ENCODE peak calls at places on chromosome 2, in six cellular contexts. N is mesendoderm, T is WERI-Rb-1, L is H1, A is cardiac muscle cell, D is tibial artery. J is an unnamed sample.

GRCh38 chr2:222993920-222994650 is 57.9 kb upstream of the KCNE4 start:
- DNase-seq in D (peak; percentile 96), T (no peak), L (no peak), A (peak; percentile 97), N (peak; percentile 79), J (peak; percentile 82)

GRCh38 chr2:134029478-134029877 is 224.4 kb upstream of the MGAT5 start:
- DNase-seq in L (no peak), D (no peak), N (no peak), T (no peak), A (no peak), J (no peak)

GRCh38 chr2:9552491-9553178 is 3.0 kb downstream of the ADAM17 start:
- DNase-seq in D (no peak), T (no peak), A (peak; percentile 89), N (no peak), L (no peak), J (no peak)

GRCh38 chr2:239293450-239294430 is 107.1 kb downstream of the HDAC4 start:
- DNase-seq in N (no peak), D (peak; percentile 39), L (no peak), A (no peak), T (no peak), J (no peak)

GRCh38 chr2:68931799-68932198 is 20.9 kb downstream of the GKN2 start:
- DNase-seq in A (peak; percentile 80), T (no peak), L (no peak), D (no peak), N (no peak), J (no peak)

GRCh38 chr2:35857541-35857940 is 498.0 kb upstream of the CRIM1 start:
- DNase-seq in N (no peak), A (no peak), L (no peak), D (no peak), T (no peak), J (no peak)

GRCh38 chr2:186912979-186913378 is 64.0 kb upstream of the ZSWIM2 start:
- DNase-seq in A (no peak), N (no peak), D (no peak), L (no peak), T (no peak), J (no peak)

GRCh38 chr2:122322815-122323214 is 567.4 kb downstream of the TSN start:
- DNase-seq in L (no peak), D (no peak), N (peak; percentile 18), A (no peak), T (peak; percentile 74), J (no peak)

GRCh38 chr2:148375214-148375613 is 269.3 kb upstream of the EPC2 start:
- DNase-seq in N (no peak), T (no peak), L (no peak), A (peak; percentile 39), D (no peak), J (no peak)

GRCh38 chr2:32768387-32769174 is 140.7 kb downstream of the TTC27 start:
- DNase-seq in D (no peak), T (no peak), N (no peak), L (no peak), A (peak; percentile 82), J (no peak)

GRCh38 chr2:22253171-22253570 is 1129.4 kb downstream of the TDRD15 start:
- DNase-seq in N (peak; percentile 56), A (no peak), L (no peak), D (no peak), T (no peak), J (no peak)

GRCh38 chr2:219041252-219041651 is at the start of gene CFAP65:
- DNase-seq in N (peak; percentile 82), L (no peak), D (peak; percentile 39), A (peak; percentile 74), T (peak; percentile 61), J (no peak)

GRCh38 chr2:201916565-201916964 is 110.2 kb downstream of the CDK15 start:
- DNase-seq in D (no peak), T (no peak), A (no peak), L (no peak), N (no peak), J (no peak)

GRCh38 chr2:98761267-98761781 is 30.4 kb upstream of the MGAT4A start:
- DNase-seq in T (no peak), L (no peak), N (no peak), D (no peak), A (no peak), J (no peak)

GRCh38 chr2:218756599-218757377 is 25.2 kb upstream of the CYP27A1 start:
- DNase-seq in T (no peak), L (no peak), D (no peak), A (no peak), N (peak; percentile 40), J (no peak)

GRCh38 chr2:170812716-170813585 is 3.7 kb upstream of the GAD1 start:
- DNase-seq in T (peak; percentile 40), N (peak; percentile 95), A (peak; percentile 95), L (no peak), D (no peak), J (no peak)

GRCh38 chr2:64399521-64399920 is 54.4 kb upstream of the LGALSL start:
- DNase-seq in N (no peak), T (no peak), L (no peak), A (no peak), D (no peak), J (no peak)

GRCh38 chr2:10794891-10795290 is 17.7 kb downstream of the PDIA6 start:
- DNase-seq in N (no peak), T (no peak), L (no peak), A (no peak), D (no peak), J (no peak)
- H3K36me3 ChIP-seq in N (peaks cover 20% of the 10 kb centered on the region), T (peaks cover 90% of the 10 kb centered on the region), L (peaks cover 18% of the 10 kb centered on the region), A (peaks cover 37% of the 10 kb centered on the region), D (peaks cover 59% of the 10 kb centered on the region), J (peaks cover 82% of the 10 kb centered on the region)

GRCh38 chr2:191385416-191386160 is 140.4 kb downstream of the MYO1B start:
- DNase-seq in L (no peak), N (no peak), D (no peak), A (no peak), T (no peak), J (no peak)

GRCh38 chr2:191383486-191383885 is 138.3 kb downstream of the MYO1B start:
- DNase-seq in A (no peak), L (no peak), T (no peak), N (no peak), D (no peak), J (no peak)

GRCh38 chr2:191384829-191385228 is 139.6 kb downstream of the MYO1B start:
- DNase-seq in N (no peak), T (no peak), A (no peak), D (no peak), L (no peak), J (no peak)

GRCh38 chr2:191389288-191389687 is 144.1 kb downstream of the MYO1B start:
- DNase-seq in N (no peak), L (no peak), A (no peak), T (no peak), D (no peak), J (no peak)

DNA sequence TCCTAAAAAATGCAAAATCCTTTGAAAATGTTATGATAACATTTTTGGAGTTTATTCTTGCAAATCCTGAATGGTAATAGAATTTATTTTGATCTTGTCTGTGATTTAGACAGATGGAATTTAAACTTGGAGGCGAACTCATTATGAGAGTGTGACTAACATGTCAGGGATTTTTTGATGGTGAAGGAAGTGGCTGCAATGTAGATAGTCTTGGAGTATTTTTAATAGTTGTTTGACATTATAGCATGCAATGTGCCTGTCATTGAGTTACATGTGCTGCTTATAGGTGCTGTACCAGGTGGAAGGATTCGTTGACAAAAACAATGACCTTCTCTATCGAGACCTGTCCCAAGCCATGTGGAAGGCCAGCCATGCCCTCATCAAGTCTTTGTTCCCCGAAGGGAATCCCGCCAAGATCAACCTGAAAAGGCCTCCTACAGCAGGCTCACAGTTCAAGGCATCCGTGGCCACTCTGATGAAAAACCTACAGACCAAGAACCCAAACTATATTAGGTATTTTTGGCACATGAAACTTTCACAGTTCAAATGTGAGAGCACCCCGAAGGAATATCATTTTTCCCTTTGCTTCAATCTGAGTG is 141.8 kb downstream of the MYO1B start:
- DNase-seq in A (peak; percentile 66), L (no peak), N (no peak), T (no peak), D (no peak), J (no peak)
- H3K36me3 ChIP-seq in A (peaks cover 40% of the 10 kb centered on the region), L (peaks cover 4% of the 10 kb centered on the region), N (peaks cover 3% of the 10 kb centered on the region), T (peaks cover 27% of the 10 kb centered on the region), D (peaks cover 2% of the 10 kb centered on the region), J (peaks cover 44% of the 10 kb centered on the region)

GRCh38 chr2:27690052-27690451 is 26.4 kb downstream of the SLC4A1AP start:
- DNase-seq in T (no peak), L (no peak), D (no peak), N (no peak), A (no peak), J (no peak)
- H3K36me3 ChIP-seq in T (peaks cover 35% of the 10 kb centered on the region), L (peaks cover 5% of the 10 kb centered on the region), D (peaks cover 56% of the 10 kb centered on the region), N (peaks cover 3% of the 10 kb centered on the region), A (peaks cover 43% of the 10 kb centered on the region), J (peaks cover 97% of the 10 kb centered on the region)

GRCh38 chr2:208354964-208355381 is 51.6 kb upstream of the PTH2R start:
- DNase-seq in T (no peak), D (no peak), A (no peak), N (no peak), L (no peak), J (no peak)
- H3K36me3 ChIP-seq in T (peaks cover 44% of the 10 kb centered on the region), D (peaks cover 52% of the 10 kb centered on the region), A (peaks cover 63% of the 10 kb centered on the region), N (peaks cover 5% of the 10 kb centered on the region), L (peaks cover 6% of the 10 kb centered on the region), J (peaks cover 72% of the 10 kb centered on the region)

GRCh38 chr2:167380555-167380954 is 492.3 kb downstream of the XIRP2 start:
- DNase-seq in A (no peak), T (no peak), L (no peak), D (no peak), N (no peak), J (no peak)
- H3K36me3 ChIP-seq in A (no peaks in the 10 kb centered on the region), T (no peaks in the 10 kb centered on the region), L (no peaks in the 10 kb centered on the region), D (no peaks in the 10 kb centered on the region), N (no peaks in the 10 kb centered on the region), J (no peaks in the 10 kb centered on the region)